ENCODE peak calls at places on chromosomes 2 and 18, in seven cellular contexts. B is endothelial cell; F is CD4-positive, alpha-beta T cell; H is NB4; T is AG10803; Y is psoas muscle; L is fibroblast of the aortic adventitia. N is an unnamed sample.

GRCh38 chr18:9418047-9418690 is 57.1 kb upstream of the RALBP1 start:
- DNase-seq in B (no peak), F (no peak), H (no peak), T (no peak), Y (no peak), L (no peak), N (no peak)

GRCh38 chr2:62287895-62288589 is 92.1 kb downstream of the B3GNT2 start:
- DNase-seq in B (no peak), F (peak; percentile 23), H (peak; percentile 51), T (peak; percentile 26), Y (peak; percentile 74), L (peak; percentile 46), N (peak; percentile 94)

GRCh38 chr2:233146194-233146593 is 86.1 kb downstream of the INPP5D start:
- DNase-seq in B (no peak), F (no peak), H (no peak), T (no peak), Y (no peak), L (no peak), N (no peak)

GRCh38 chr2:176466918-176467452 is 197.7 kb downstream of the MTX2 start:
- DNase-seq in B (no peak), F (no peak), H (no peak), T (no peak), Y (no peak), L (no peak), N (no peak)

GRCh38 chr2:29259221-29259620 is 144.0 kb downstream of the CLIP4 start:
- DNase-seq in B (no peak), F (no peak), H (no peak), T (no peak), Y (no peak), L (peak; percentile 24), N (no peak)

GRCh38 chr2:25981596-25982272 is 563 bp downstream of the KIF3C start:
- DNase-seq in B (peak; percentile 31), F (no peak), H (no peak), T (no peak), Y (no peak), L (no peak), N (no peak)

GRCh38 chr2:9918275-9918674 is 33.2 kb upstream of the GRHL1 start:
- DNase-seq in B (no peak), F (no peak), H (no peak), T (peak; percentile 22), Y (no peak), L (peak; percentile 51), N (no peak)

GRCh38 chr2:27211241-27211942 is 449 bp upstream of the ATRAID start:
- DNase-seq in B (no peak), F (no peak), H (peak; percentile 50), T (no peak), Y (no peak), L (no peak), N (peak; percentile 17)

GRCh38 chr2:143685439-143686078 is 556.3 kb downstream of the ARHGAP15 start:
- DNase-seq in B (no peak), F (no peak), H (no peak), T (no peak), Y (no peak), L (no peak), N (no peak)

GRCh38 chr2:96147593-96148201 is 2.5 kb upstream of the DUSP2 start:
- DNase-seq in B (no peak), F (no peak), H (no peak), T (no peak), Y (no peak), L (peak; percentile 3), N (peak; percentile 62)

GRCh38 chr2:13001408-13001807 is 284.7 kb downstream of the TRIB2 start:
- DNase-seq in B (no peak), F (no peak), H (no peak), T (no peak), Y (no peak), L (no peak), N (no peak)

GRCh38 chr2:119715409-119716295 is 36.7 kb downstream of the TMEM177 start:
- DNase-seq in B (no peak), F (no peak), H (no peak), T (no peak), Y (no peak), L (no peak), N (no peak)

GRCh38 chr18:42563995-42564394 is 551.5 kb downstream of the RIT2 start:
- DNase-seq in B (no peak), F (no peak), H (no peak), T (no peak), Y (no peak), L (no peak), N (no peak)

GRCh38 chr18:47795448-47795843 is 135.0 kb downstream of the SMAD2 start:
- DNase-seq in B (peak; percentile 19), F (no peak), H (no peak), T (no peak), Y (no peak), L (no peak), N (no peak)

GRCh38 chr2:31523871-31524492 is 56.8 kb downstream of the SRD5A2 start:
- DNase-seq in B (peak; percentile 69), F (peak; percentile 38), H (peak; percentile 60), T (peak; percentile 54), Y (no peak), L (peak; percentile 73), N (peak; percentile 57)

GRCh38 chr18:56252456-56252855 is 385.9 kb downstream of the TXNL1 start:
- DNase-seq in B (no peak), F (no peak), H (no peak), T (no peak), Y (no peak), L (no peak), N (no peak)

DNA sequence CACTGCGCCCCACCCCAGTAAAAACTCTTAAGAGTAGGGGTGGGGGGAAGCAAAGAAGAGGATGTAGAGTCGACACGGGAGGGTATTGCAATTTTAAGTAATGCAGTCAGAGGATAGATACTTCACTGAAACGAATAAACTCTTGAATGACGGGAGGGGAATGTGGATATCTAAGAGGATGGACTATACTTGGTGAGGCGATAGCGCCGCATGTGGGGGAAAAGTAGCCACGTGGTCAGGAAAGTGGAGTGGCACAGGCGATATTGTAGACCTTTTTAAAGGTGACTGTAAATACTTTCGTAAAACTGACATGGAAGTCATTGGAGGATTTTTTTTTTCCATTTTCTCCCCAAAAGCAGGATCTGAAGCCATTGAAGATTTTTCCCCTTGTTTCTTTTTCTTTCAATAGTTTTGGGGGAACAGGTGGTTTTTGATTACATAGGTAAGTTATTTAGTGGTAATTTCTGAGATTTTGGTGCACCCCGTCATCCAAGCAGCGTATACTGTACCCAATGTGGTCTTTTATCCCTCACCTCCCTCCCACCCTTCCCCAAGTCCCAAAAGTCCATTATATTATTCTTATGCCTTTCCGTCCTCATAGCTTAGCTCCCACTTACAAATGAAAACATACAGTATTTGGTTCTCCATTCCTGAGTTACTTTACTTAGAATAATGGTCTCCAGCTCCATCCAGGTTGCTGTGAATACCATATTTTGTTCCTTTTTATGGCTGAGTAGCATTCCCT is 13.8 kb downstream of the CLK1 start:
- DNase-seq in B (no peak), F (no peak), H (no peak), T (no peak), Y (no peak), L (no peak), N (no peak)
- TF ChIP-seq CTCF in B (no peak), F (no peak), H (no peak), T (no peak), Y (no peak), L (no peak), N (no peak)

DNA sequence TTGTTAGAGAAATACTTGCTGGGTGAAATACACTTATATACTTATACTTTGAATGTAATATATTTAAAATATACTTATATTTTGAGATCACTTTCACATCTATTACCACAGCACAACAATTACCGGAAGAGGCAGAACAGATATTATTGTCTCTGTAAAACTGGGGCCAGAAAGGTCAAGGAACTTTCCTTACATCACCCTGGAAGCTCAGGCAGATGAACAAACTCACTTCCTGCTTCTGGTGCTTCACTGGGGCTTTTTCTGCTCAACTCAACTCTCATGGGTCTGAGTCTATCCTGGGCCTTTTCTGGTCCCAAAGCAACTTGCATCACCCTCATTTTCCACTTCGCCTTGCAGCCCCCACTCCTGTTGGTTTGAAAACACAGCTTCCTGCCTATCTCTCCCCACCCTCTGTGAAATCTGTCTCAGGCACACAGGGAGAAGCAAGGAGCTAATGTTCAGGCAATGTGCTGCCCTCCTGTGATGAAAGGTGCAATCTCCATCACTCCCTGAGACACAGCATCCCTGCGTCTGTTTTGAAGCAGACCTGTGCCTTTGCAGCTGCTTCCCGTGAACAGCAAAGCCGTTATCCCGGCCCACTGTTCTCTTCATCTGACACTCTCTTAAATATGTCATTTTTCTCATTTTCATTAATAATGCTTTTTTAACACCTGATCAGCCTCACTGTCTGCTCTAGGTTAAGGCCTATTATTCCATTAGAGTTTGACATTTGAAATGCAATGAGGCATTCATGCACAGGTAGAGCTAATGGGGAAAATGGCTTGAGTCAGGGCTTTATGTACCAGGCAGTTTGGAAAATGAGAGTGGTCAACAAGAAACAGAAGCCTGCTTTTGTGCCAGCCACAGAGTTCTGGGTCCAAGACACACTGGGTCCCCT is 251.9 kb upstream of the CHAC2 start:
- DNase-seq in B (no peak), F (no peak), H (no peak), T (no peak), Y (no peak), L (peak; percentile 11), N (peak; percentile 13)
- TF ChIP-seq CTCF in B (no peak), F (no peak), H (no peak), T (no peak), Y (no peak), L (no peak), N (no peak)

GRCh38 chr2:239036819-239037558 is 189.1 kb downstream of the TWIST2 start:
- DNase-seq in B (no peak), F (no peak), H (no peak), T (no peak), Y (no peak), L (no peak), N (no peak)

GRCh38 chr2:239038773-239039478 is 191.0 kb downstream of the TWIST2 start:
- DNase-seq in B (no peak), F (no peak), H (no peak), T (no peak), Y (no peak), L (no peak), N (no peak)

GRCh38 chr2:239039479-239039861 is 191.6 kb downstream of the TWIST2 start:
- DNase-seq in B (no peak), F (no peak), H (no peak), T (no peak), Y (no peak), L (no peak), N (no peak)

GRCh38 chr2:239035997-239036731 is 188.3 kb downstream of the TWIST2 start:
- DNase-seq in B (no peak), F (no peak), H (no peak), T (no peak), Y (peak; percentile 40), L (no peak), N (no peak)

GRCh38 chr2:239037559-239037910 is 189.7 kb downstream of the TWIST2 start:
- DNase-seq in B (no peak), F (no peak), H (no peak), T (no peak), Y (no peak), L (no peak), N (no peak)
- TF ChIP-seq CTCF in B (no peak), F (no peak), H (no peak), T (no peak), Y (no peak), L (no peak), N (no peak)

GRCh38 chr2:213490087-213490486 is 205.8 kb downstream of the SPAG16 start:
- DNase-seq in B (no peak), F (no peak), H (no peak), T (no peak), Y (no peak), L (no peak), N (peak; percentile 2)
- TF ChIP-seq CTCF in B (no peak), F (no peak), H (no peak), T (no peak), Y (no peak), L (no peak), N (peak; percentile 7)

GRCh38 chr18:36572135-36572856 is 256.5 kb downstream of the TPGS2 start:
- DNase-seq in B (peak; percentile 44), F (no peak), H (peak; percentile 43), T (peak; percentile 66), Y (no peak), L (peak; percentile 78), N (peak; percentile 67)
- TF ChIP-seq CTCF in B (no peak), F (peak; percentile 29), H (peak; percentile 61), T (peak; percentile 77), Y (peak; percentile 61), L (peak; percentile 67), N (peak; percentile 50)